ENCODE peak calls at places on chromosome 1, in nine cellular contexts. One of them, this sample, is unnamed. For H3K4me1, the result is how much of the 10 kb centered on the place peaks cover.

GRCh38 chr1:195908121-195908520 is 700.1 kb downstream of the KCNT2 start:
- DNase-seq in ovary: no peak
- DNase-seq in transverse colon: no peak
- DNase-seq in H1: no peak
- DNase-seq in adrenal gland: no peak
- DNase-seq in IMR-90: peak
- DNase-seq in stomach: no peak
- DNase-seq in suprapubic skin: no peak
- DNase-seq in A549: no peak
- DNase-seq in this sample: no peak

GRCh38 chr1:10308001-10308400 is 90.9 kb upstream of the PGD start:
- DNase-seq in ovary: no peak
- DNase-seq in transverse colon: no peak
- DNase-seq in H1: no peak
- DNase-seq in adrenal gland: peak
- DNase-seq in IMR-90: no peak
- DNase-seq in stomach: no peak
- DNase-seq in suprapubic skin: no peak
- DNase-seq in A549: no peak
- DNase-seq in this sample: no peak

GRCh38 chr1:226649780-226650179 is 89.3 kb downstream of the ITPKB start:
- DNase-seq in ovary: no peak
- DNase-seq in transverse colon: no peak
- DNase-seq in H1: no peak
- DNase-seq in adrenal gland: peak
- DNase-seq in IMR-90: peak
- DNase-seq in stomach: no peak
- DNase-seq in suprapubic skin: no peak
- DNase-seq in A549: peak
- DNase-seq in this sample: no peak

GRCh38 chr1:7255303-7256058 is 470.2 kb downstream of the CAMTA1 start:
- DNase-seq in ovary: no peak
- DNase-seq in transverse colon: no peak
- DNase-seq in H1: no peak
- DNase-seq in adrenal gland: no peak
- DNase-seq in IMR-90: peak
- DNase-seq in stomach: no peak
- DNase-seq in suprapubic skin: no peak
- DNase-seq in A549: peak
- DNase-seq in this sample: peak

GRCh38 chr1:108877858-108878257 is 1.1 kb downstream of the GPSM2 start:
- DNase-seq in ovary: no peak
- DNase-seq in transverse colon: no peak
- DNase-seq in H1: no peak
- DNase-seq in adrenal gland: no peak
- DNase-seq in IMR-90: no peak
- DNase-seq in stomach: no peak
- DNase-seq in suprapubic skin: no peak
- DNase-seq in A549: no peak
- DNase-seq in this sample: no peak

GRCh38 chr1:153549741-153550397 is 811 bp upstream of the S100A3 start:
- DNase-seq in ovary: no peak
- DNase-seq in transverse colon: peak
- DNase-seq in H1: no peak
- DNase-seq in adrenal gland: peak
- DNase-seq in IMR-90: no peak
- DNase-seq in stomach: no peak
- DNase-seq in suprapubic skin: no peak
- DNase-seq in A549: no peak
- DNase-seq in this sample: no peak

GRCh38 chr1:53291574-53291973 is 36.3 kb downstream of the LRP8 start:
- DNase-seq in ovary: no peak
- DNase-seq in transverse colon: no peak
- DNase-seq in H1: no peak
- DNase-seq in adrenal gland: no peak
- DNase-seq in IMR-90: no peak
- DNase-seq in stomach: no peak
- DNase-seq in suprapubic skin: no peak
- DNase-seq in A549: peak
- DNase-seq in this sample: no peak

GRCh38 chr1:93604411-93604810 is 77.2 kb downstream of the BCAR3 start:
- DNase-seq in ovary: no peak
- DNase-seq in transverse colon: no peak
- DNase-seq in H1: no peak
- DNase-seq in adrenal gland: no peak
- DNase-seq in IMR-90: no peak
- DNase-seq in stomach: no peak
- DNase-seq in suprapubic skin: no peak
- DNase-seq in A549: no peak
- DNase-seq in this sample: no peak

GRCh38 chr1:64898107-64898861 is 68.1 kb downstream of the JAK1 start:
- DNase-seq in ovary: peak
- DNase-seq in transverse colon: peak
- DNase-seq in H1: no peak
- DNase-seq in adrenal gland: peak
- DNase-seq in IMR-90: peak
- DNase-seq in stomach: peak
- DNase-seq in suprapubic skin: peak
- DNase-seq in A549: peak
- DNase-seq in this sample: peak

GRCh38 chr1:233367057-233367759 is 39.7 kb downstream of the MAP3K21 start:
- DNase-seq in ovary: no peak
- DNase-seq in transverse colon: no peak
- DNase-seq in H1: peak
- DNase-seq in adrenal gland: no peak
- DNase-seq in IMR-90: no peak
- DNase-seq in stomach: peak
- DNase-seq in suprapubic skin: no peak
- DNase-seq in A549: peak
- DNase-seq in this sample: no peak

GRCh38 chr1:68321084-68321685 is 88.9 kb upstream of the WLS start:
- DNase-seq in ovary: peak
- DNase-seq in transverse colon: peak
- DNase-seq in H1: peak
- DNase-seq in adrenal gland: peak
- DNase-seq in IMR-90: peak
- DNase-seq in stomach: peak
- DNase-seq in suprapubic skin: no peak
- DNase-seq in A549: peak
- DNase-seq in this sample: no peak

GRCh38 chr1:31583995-31584868 is 7.9 kb downstream of the TINAGL1 start:
- DNase-seq in ovary: peak
- DNase-seq in transverse colon: peak
- DNase-seq in H1: peak
- DNase-seq in adrenal gland: peak
- DNase-seq in IMR-90: peak
- DNase-seq in stomach: peak
- DNase-seq in suprapubic skin: no peak
- DNase-seq in A549: no peak
- DNase-seq in this sample: no peak

GRCh38 chr1:222126052-222126451 is 384.2 kb upstream of the DUSP10 start:
- DNase-seq in ovary: no peak
- DNase-seq in transverse colon: no peak
- DNase-seq in H1: no peak
- DNase-seq in adrenal gland: no peak
- DNase-seq in IMR-90: no peak
- DNase-seq in stomach: no peak
- DNase-seq in suprapubic skin: no peak
- DNase-seq in A549: no peak
- DNase-seq in this sample: no peak

GRCh38 chr1:1894354-1895049 is 3.6 kb upstream of the GNB1 start:
- DNase-seq in ovary: peak
- DNase-seq in transverse colon: peak
- DNase-seq in H1: no peak
- DNase-seq in adrenal gland: peak
- DNase-seq in IMR-90: no peak
- DNase-seq in stomach: peak
- DNase-seq in suprapubic skin: no peak
- DNase-seq in A549: no peak
- DNase-seq in this sample: no peak
- H3K4me1 ChIP-seq in ovary: under half
- H3K4me1 ChIP-seq in transverse colon: under half
- H3K4me1 ChIP-seq in H1: under half
- H3K4me1 ChIP-seq in adrenal gland: under half
- H3K4me1 ChIP-seq in IMR-90: under half
- H3K4me1 ChIP-seq in stomach: under half
- H3K4me1 ChIP-seq in suprapubic skin: half or more
- H3K4me1 ChIP-seq in A549: under half
- H3K4me1 ChIP-seq in this sample: under half

DNA sequence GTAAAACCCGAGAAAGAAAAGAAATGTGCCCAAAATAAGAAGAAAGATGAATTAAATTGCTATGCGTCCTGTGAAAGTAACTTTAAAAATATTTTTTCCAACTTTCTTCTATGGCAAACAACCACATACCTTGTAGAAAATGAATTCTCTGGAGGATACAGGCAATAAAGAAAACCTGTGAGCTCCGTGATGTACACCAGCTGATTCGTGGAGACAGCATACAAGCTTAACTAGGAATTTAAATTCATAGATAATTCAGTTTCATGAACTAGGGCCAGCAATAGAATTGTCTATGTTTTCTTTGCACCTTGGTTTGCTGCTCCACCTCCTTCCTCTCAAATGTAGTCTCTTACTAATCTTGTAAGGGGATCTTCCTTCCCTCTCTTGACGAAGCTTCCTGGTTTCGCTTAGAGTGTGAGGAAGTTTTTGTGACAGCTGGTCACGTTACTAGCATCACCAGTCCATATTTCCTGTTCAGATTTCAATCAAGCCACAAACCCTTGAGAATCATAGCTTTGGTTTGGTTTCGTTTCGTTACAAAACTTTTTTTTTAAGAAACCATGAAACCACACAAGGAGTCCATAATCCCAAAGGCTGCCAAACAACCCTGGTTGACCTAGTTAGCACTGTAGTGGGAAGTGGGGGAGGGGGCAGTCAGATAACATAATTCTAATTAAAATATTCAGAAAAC is 35.8 kb downstream of the GREM2 start:
- DNase-seq in ovary: no peak
- DNase-seq in transverse colon: no peak
- DNase-seq in H1: no peak
- DNase-seq in adrenal gland: no peak
- DNase-seq in IMR-90: peak
- DNase-seq in stomach: no peak
- DNase-seq in suprapubic skin: no peak
- DNase-seq in A549: peak
- DNase-seq in this sample: no peak
- TF ChIP-seq POLR2A in ovary: no peak
- TF ChIP-seq POLR2A in transverse colon: no peak
- TF ChIP-seq POLR2A in H1: no peak
- TF ChIP-seq POLR2A in adrenal gland: no peak
- TF ChIP-seq POLR2A in IMR-90: no peak
- TF ChIP-seq POLR2A in stomach: no peak
- TF ChIP-seq POLR2A in suprapubic skin: no peak
- TF ChIP-seq POLR2A in A549: no peak
- TF ChIP-seq POLR2A in this sample: no peak

DNA sequence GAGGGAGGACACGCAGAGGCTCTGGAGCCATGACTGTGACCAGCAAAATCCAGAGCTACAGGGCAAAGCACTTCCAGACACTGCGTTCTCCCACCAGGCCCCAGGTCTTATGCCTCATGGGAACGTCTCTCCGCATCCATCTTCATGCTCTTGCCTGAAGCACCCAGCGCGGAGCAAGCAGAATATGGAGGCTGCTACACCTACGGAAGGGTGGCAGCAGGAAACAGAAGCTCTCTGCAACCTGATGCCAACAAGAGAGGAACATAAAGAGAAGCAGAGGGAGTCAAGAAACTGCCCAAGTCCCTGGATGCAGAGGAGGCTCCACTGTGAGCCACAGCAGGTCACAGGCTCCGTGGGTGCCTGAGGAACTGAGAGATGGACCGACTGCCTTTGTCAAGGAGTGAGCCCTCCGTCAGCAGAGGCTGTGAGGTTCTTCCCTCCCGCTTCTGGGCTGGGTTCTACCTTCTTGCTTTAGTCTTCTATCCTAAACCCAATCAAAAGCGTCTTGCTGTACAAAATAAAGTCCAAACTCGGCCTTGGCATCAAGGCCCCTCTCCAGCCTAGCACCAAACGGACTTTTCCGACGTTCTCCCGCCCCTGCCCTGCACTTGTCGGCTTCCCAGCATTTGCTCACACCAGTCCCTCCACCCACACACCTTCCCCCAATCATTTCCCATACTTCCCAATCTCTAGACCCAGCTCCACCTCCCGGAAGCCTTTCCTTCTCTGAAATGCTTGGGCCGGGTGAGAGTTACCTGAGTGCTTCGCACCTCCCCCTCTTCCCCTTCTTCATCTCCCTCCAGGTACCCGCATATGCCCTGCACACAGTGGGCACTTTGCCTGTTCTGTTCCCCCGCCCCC is 902 bp downstream of the DHCR24 start:
- DNase-seq in ovary: peak
- DNase-seq in transverse colon: peak
- DNase-seq in H1: peak
- DNase-seq in adrenal gland: peak
- DNase-seq in IMR-90: no peak
- DNase-seq in stomach: peak
- DNase-seq in suprapubic skin: no peak
- DNase-seq in A549: no peak
- DNase-seq in this sample: no peak
- H3K4me1 ChIP-seq in ovary: under half
- H3K4me1 ChIP-seq in transverse colon: under half
- H3K4me1 ChIP-seq in H1: under half
- H3K4me1 ChIP-seq in adrenal gland: under half
- H3K4me1 ChIP-seq in IMR-90: under half
- H3K4me1 ChIP-seq in stomach: half or more
- H3K4me1 ChIP-seq in suprapubic skin: half or more
- H3K4me1 ChIP-seq in A549: half or more
- H3K4me1 ChIP-seq in this sample: under half

GRCh38 chr1:55213885-55214213 is 1.3 kb downstream of the USP24 start:
- DNase-seq in ovary: no peak
- DNase-seq in transverse colon: no peak
- DNase-seq in H1: peak
- DNase-seq in adrenal gland: no peak
- DNase-seq in IMR-90: no peak
- DNase-seq in stomach: no peak
- DNase-seq in suprapubic skin: no peak
- DNase-seq in A549: no peak
- DNase-seq in this sample: no peak

GRCh38 chr1:55214903-55215193 is 316 bp downstream of the USP24 start:
- DNase-seq in ovary: peak
- DNase-seq in transverse colon: peak
- DNase-seq in H1: peak
- DNase-seq in adrenal gland: peak
- DNase-seq in IMR-90: peak
- DNase-seq in stomach: peak
- DNase-seq in suprapubic skin: peak
- DNase-seq in A549: peak
- DNase-seq in this sample: no peak

GRCh38 chr1:55215194-55216021 is at the start of gene USP24:
- DNase-seq in ovary: peak
- DNase-seq in transverse colon: peak
- DNase-seq in H1: peak
- DNase-seq in adrenal gland: peak
- DNase-seq in IMR-90: peak
- DNase-seq in stomach: peak
- DNase-seq in suprapubic skin: peak
- DNase-seq in A549: peak
- DNase-seq in this sample: peak

GRCh38 chr1:55213029-55213884 is 1.9 kb downstream of the USP24 start:
- DNase-seq in ovary: no peak
- DNase-seq in transverse colon: no peak
- DNase-seq in H1: no peak
- DNase-seq in adrenal gland: no peak
- DNase-seq in IMR-90: no peak
- DNase-seq in stomach: no peak
- DNase-seq in suprapubic skin: no peak
- DNase-seq in A549: no peak
- DNase-seq in this sample: no peak

GRCh38 chr1:55214214-55214902 is 806 bp downstream of the USP24 start:
- DNase-seq in ovary: peak
- DNase-seq in transverse colon: peak
- DNase-seq in H1: peak
- DNase-seq in adrenal gland: peak
- DNase-seq in IMR-90: no peak
- DNase-seq in stomach: peak
- DNase-seq in suprapubic skin: peak
- DNase-seq in A549: peak
- DNase-seq in this sample: no peak
- TF ChIP-seq POLR2A in ovary: no peak
- TF ChIP-seq POLR2A in transverse colon: no peak
- TF ChIP-seq POLR2A in H1: no peak
- TF ChIP-seq POLR2A in adrenal gland: no peak
- TF ChIP-seq POLR2A in IMR-90: no peak
- TF ChIP-seq POLR2A in stomach: no peak
- TF ChIP-seq POLR2A in suprapubic skin: no peak
- TF ChIP-seq POLR2A in A549: no peak
- TF ChIP-seq POLR2A in this sample: no peak